ENCODE peak calls at places on chromosomes 4 and X, in nine cellular contexts. M is ascending aorta, T is heart left ventricle, G is stomach, S is adipocyte, V is gastrocnemius medialis, W is HAP-1, H is breast epithelium, U is mesenchymal stem cell. C is an unnamed sample. For H3K27me3 and H3K4me1, the result is how much of the 10 kb centered on the place peaks cover.

GRCh38 chrX:76454456-76454927 is 27.0 kb downstream of the MAGEE1 start:
- DNase-seq in W (peak), G (no peak), S (peak), U (peak), V (no peak), T (no peak), H (no peak), M (no peak), C (no peak)

GRCh38 chr4:13910556-13910955 is 283.0 kb upstream of the BOD1L1 start:
- DNase-seq in M (no peak), S (no peak), W (no peak), T (no peak), U (no peak), G (no peak), V (no peak), H (no peak), C (no peak)

GRCh38 chr4:75908555-75908954 is 6.3 kb upstream of the PPEF2 start:
- DNase-seq in G (no peak), U (no peak), V (no peak), H (no peak), M (no peak), S (no peak), W (no peak), T (no peak), C (no peak)

GRCh38 chr4:184287697-184288255 is 70.1 kb upstream of the ENPP6 start:
- DNase-seq in V (no peak), W (no peak), G (peak), U (peak), S (peak), M (no peak), H (peak), T (no peak), C (no peak)

GRCh38 chrX:128106630-128107029 is 54.4 kb upstream of the ACTRT1 start:
- DNase-seq in H (no peak), T (no peak), S (no peak), G (no peak), M (no peak), U (peak), V (no peak), W (no peak), C (no peak)

GRCh38 chr4:79623125-79623905 is 215.3 kb upstream of the GK2 start:
- DNase-seq in S (peak), V (no peak), M (no peak), T (no peak), G (no peak), U (no peak), W (no peak), H (no peak), C (no peak)

GRCh38 chr4:96652158-96652557 is 812.3 kb downstream of the PDHA2 start:
- DNase-seq in G (no peak), M (no peak), S (no peak), U (peak), T (no peak), W (no peak), V (no peak), H (no peak), C (no peak)

GRCh38 chrX:132023896-132024386 is 839 bp downstream of the STK26 start:
- DNase-seq in H (no peak), M (no peak), G (no peak), W (peak), U (peak), V (no peak), T (peak), S (peak), C (no peak)

GRCh38 chrX:134908235-134908834 is 82.5 kb upstream of the SMIM10 start:
- DNase-seq in S (peak), G (no peak), M (no peak), V (no peak), U (peak), H (no peak), W (peak), T (no peak), C (no peak)

GRCh38 chr4:41935652-41936021 is 408 bp downstream of the TMEM33 start:
- DNase-seq in S (peak), G (no peak), V (no peak), M (no peak), H (no peak), U (peak), W (no peak), T (no peak), C (no peak)

GRCh38 chr4:140863187-140863586 is 107.0 kb upstream of the TBC1D9 start:
- DNase-seq in S (no peak), G (no peak), W (no peak), T (no peak), V (no peak), M (no peak), U (no peak), H (no peak), C (no peak)

GRCh38 chrX:123282241-123282640 is 98.2 kb downstream of the GRIA3 start:
- DNase-seq in H (no peak), V (no peak), G (no peak), S (no peak), U (no peak), M (no peak), T (no peak), W (no peak), C (no peak)

GRCh38 chr4:121829511-121829910 is 5.8 kb upstream of the CCNA2 start:
- DNase-seq in W (no peak), G (no peak), H (no peak), S (no peak), V (no peak), M (no peak), T (no peak), U (no peak), C (no peak)

GRCh38 chr4:8340721-8341680 is 71.4 kb downstream of the HTRA3 start:
- DNase-seq in M (peak), S (no peak), V (peak), H (no peak), W (no peak), U (no peak), G (peak), T (peak), C (peak)

GRCh38 chr4:33104190-33104773 is 2384.1 kb downstream of the PCDH7 start:
- DNase-seq in S (peak), T (no peak), V (no peak), G (no peak), H (no peak), M (no peak), U (peak), W (no peak), C (no peak)

GRCh38 chrX:134144231-134144630 is 92.8 kb upstream of the CCDC160 start:
- DNase-seq in V (no peak), G (no peak), S (peak), W (peak), U (peak), T (no peak), H (no peak), M (no peak), C (no peak)

GRCh38 chrX:10828640-10829039 is 208.3 kb upstream of the MID1 start:
- DNase-seq in H (no peak), W (no peak), V (no peak), G (peak), S (no peak), M (no peak), U (no peak), T (no peak), C (no peak)

GRCh38 chrX:13334491-13334890 is 14.6 kb upstream of the ATXN3L start:
- DNase-seq in U (no peak), T (no peak), M (no peak), G (no peak), W (no peak), H (no peak), V (no peak), S (no peak), C (no peak)

GRCh38 chr4:89356086-89356485 is 48.5 kb upstream of the GPRIN3 start:
- DNase-seq in M (no peak), T (no peak), W (no peak), S (peak), G (peak), H (no peak), V (no peak), U (no peak), C (no peak)

GRCh38 chr4:168124008-168124641 is 31.8 kb downstream of the ANXA10 start:
- DNase-seq in T (no peak), M (no peak), G (no peak), S (peak), W (no peak), V (no peak), H (no peak), U (no peak), C (no peak)

GRCh38 chrX:43655961-43656494 is at the start of gene MAOA:
- DNase-seq in U (peak), T (peak), V (peak), S (peak), M (peak), H (peak), W (peak), G (peak), C (peak)

GRCh38 chr4:1300466-1301455 is 11.1 kb downstream of the MAEA start:
- DNase-seq in T (peak), U (peak), W (no peak), M (peak), V (peak), G (peak), S (peak), H (no peak), C (peak)

GRCh38 chrX:129654652-129655546 is at the start of gene APLN:
- DNase-seq in V (no peak), M (peak), S (peak), W (peak), G (peak), T (peak), U (peak), H (no peak), C (peak)

GRCh38 chrX:95505721-95506120 is 1178.9 kb upstream of the DIAPH2 start:
- DNase-seq in M (no peak), H (no peak), S (no peak), U (no peak), V (no peak), G (no peak), T (no peak), W (peak), C (no peak)

GRCh38 chrX:152641996-152642395 is 4.3 kb downstream of the GABRQ start:
- DNase-seq in M (no peak), H (no peak), S (peak), W (peak), T (no peak), G (no peak), U (no peak), V (no peak), C (no peak)

GRCh38 chr4:10750714-10751113 is 66.1 kb upstream of the CLNK start:
- DNase-seq in U (no peak), W (no peak), S (no peak), H (no peak), T (no peak), M (peak), G (no peak), V (no peak), C (no peak)

GRCh38 chrX:108811891-108812290 is 75.5 kb upstream of the IRS4 start:
- DNase-seq in S (no peak), V (no peak), G (no peak), H (no peak), T (no peak), W (peak), U (no peak), M (no peak), C (no peak)

GRCh38 chr4:7394184-7394575 is 40.5 kb downstream of the PSAPL1 start:
- DNase-seq in U (no peak), M (no peak), T (no peak), G (no peak), S (no peak), V (no peak), H (no peak), W (no peak), C (no peak)

DNA sequence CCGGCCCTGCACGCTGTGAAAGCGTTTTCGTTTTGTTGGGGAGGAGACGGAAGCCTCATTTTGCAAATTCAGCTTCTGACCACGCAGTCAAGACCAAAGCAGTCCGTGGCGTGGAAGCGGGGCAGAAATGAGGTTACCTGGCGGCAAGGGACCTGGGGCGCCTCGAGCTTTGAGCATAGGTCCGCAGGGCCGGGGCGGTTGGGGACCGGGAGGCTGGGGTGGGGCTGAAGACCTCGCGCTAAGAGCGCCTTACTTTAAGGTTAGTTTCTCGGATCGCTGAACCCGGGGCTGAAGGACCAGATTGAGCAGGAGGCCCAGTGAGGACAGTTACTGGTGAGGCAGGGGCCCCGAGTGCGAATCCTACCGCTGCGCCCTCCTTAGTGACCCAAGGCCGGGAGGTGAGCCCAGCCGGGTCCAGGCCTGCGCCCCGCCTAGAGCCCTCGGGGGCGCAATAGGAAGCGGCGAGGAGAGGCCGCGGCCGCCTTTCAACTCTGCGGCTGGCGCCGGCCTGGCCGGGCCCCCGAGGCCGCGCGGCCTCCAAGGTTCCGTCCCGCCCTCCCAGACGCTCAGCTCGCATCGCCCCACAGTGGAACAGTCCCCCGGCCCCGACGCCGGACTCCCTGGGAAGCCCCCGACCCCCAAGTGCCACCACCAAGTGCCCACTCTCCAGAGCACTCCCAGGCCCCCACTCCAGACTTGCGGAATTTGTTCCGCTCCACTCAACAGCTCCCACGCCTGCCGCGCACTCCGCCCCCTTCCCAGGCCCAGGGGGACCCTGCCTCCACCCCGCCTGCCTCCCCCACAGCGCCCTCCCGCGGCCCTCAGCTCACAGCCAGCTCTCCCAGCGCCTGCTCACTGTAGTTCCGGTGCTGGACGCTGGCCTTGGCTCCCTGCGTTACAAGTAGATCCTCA is 7.6 kb downstream of the MSX1 start:
- DNase-seq in U (peak), T (no peak), V (no peak), M (no peak), G (no peak), W (no peak), S (no peak), H (no peak), C (peak)
- H3K27me3 ChIP-seq in U (half or more), T (half or more), V (half or more), M (under half), G (half or more), W (under half), S (under half), H (half or more), C (under half)

GRCh38 chr4:51859476-51860032 is 16.6 kb downstream of the DCUN1D4 start:
- DNase-seq in G (no peak), U (no peak), S (peak), W (no peak), H (no peak), V (no peak), M (no peak), T (no peak), C (no peak)
- H3K4me1 ChIP-seq in G (half or more), U (under half), S (under half), W (under half), H (under half), V (half or more), M (under half), T (under half), C (half or more)

GRCh38 chr4:84493092-84493850 is 5.8 kb downstream of the NKX6-1 start:
- DNase-seq in M (no peak), S (peak), H (no peak), W (no peak), U (peak), G (no peak), T (no peak), V (no peak), C (peak)

GRCh38 chr4:84492290-84492689 is 6.8 kb downstream of the NKX6-1 start:
- DNase-seq in G (no peak), H (no peak), T (no peak), W (no peak), U (no peak), S (no peak), V (no peak), M (no peak), C (no peak)

GRCh38 chr4:84494518-84494917 is 4.6 kb downstream of the NKX6-1 start:
- DNase-seq in W (no peak), S (no peak), M (no peak), H (no peak), G (no peak), T (no peak), V (no peak), U (no peak), C (no peak)

GRCh38 chr4:84491420-84491819 is 7.7 kb downstream of the NKX6-1 start:
- DNase-seq in V (no peak), U (no peak), T (no peak), G (no peak), S (no peak), H (no peak), M (no peak), W (no peak), C (no peak)

GRCh38 chr4:84492737-84493091 is 6.4 kb downstream of the NKX6-1 start:
- DNase-seq in G (no peak), M (no peak), S (no peak), V (no peak), U (no peak), W (no peak), T (no peak), H (no peak), C (no peak)
- H3K27me3 ChIP-seq in G (half or more), M (under half), S (half or more), V (half or more), U (half or more), W (under half), T (half or more), H (half or more), C (under half)

GRCh38 chr4:3655485-3656429 is 110.4 kb upstream of the ADRA2C start:
- DNase-seq in T (no peak), S (no peak), W (no peak), U (no peak), V (no peak), G (no peak), H (no peak), M (no peak), C (no peak)
- H3K4me1 ChIP-seq in T (under half), S (under half), W (under half), U (under half), V (under half), G (under half), H (under half), M (under half), C (under half)

GRCh38 chr4:110631582-110632505 is 9.0 kb upstream of the PITX2 start:
- DNase-seq in G (peak), U (peak), V (no peak), W (peak), S (peak), T (no peak), H (no peak), M (no peak), C (peak)

GRCh38 chr4:110628321-110629213 is 5.7 kb upstream of the PITX2 start:
- DNase-seq in W (no peak), M (no peak), V (no peak), G (no peak), S (no peak), T (no peak), H (no peak), U (peak), C (no peak)

GRCh38 chr4:110629214-110629754 is 6.4 kb upstream of the PITX2 start:
- DNase-seq in V (no peak), S (no peak), U (peak), W (no peak), M (no peak), G (no peak), H (no peak), T (no peak), C (no peak)

GRCh38 chr4:110630621-110631402 is 7.9 kb upstream of the PITX2 start:
- DNase-seq in V (no peak), S (no peak), W (no peak), G (no peak), H (no peak), M (no peak), U (peak), T (no peak), C (no peak)

GRCh38 chr4:110629780-110630500 is 7.1 kb upstream of the PITX2 start:
- DNase-seq in V (no peak), S (no peak), T (no peak), H (no peak), U (peak), M (no peak), G (no peak), W (no peak), C (no peak)
- H3K27me3 ChIP-seq in V (under half), S (under half), T (half or more), H (half or more), U (half or more), M (under half), G (half or more), W (under half), C (under half)

DNA sequence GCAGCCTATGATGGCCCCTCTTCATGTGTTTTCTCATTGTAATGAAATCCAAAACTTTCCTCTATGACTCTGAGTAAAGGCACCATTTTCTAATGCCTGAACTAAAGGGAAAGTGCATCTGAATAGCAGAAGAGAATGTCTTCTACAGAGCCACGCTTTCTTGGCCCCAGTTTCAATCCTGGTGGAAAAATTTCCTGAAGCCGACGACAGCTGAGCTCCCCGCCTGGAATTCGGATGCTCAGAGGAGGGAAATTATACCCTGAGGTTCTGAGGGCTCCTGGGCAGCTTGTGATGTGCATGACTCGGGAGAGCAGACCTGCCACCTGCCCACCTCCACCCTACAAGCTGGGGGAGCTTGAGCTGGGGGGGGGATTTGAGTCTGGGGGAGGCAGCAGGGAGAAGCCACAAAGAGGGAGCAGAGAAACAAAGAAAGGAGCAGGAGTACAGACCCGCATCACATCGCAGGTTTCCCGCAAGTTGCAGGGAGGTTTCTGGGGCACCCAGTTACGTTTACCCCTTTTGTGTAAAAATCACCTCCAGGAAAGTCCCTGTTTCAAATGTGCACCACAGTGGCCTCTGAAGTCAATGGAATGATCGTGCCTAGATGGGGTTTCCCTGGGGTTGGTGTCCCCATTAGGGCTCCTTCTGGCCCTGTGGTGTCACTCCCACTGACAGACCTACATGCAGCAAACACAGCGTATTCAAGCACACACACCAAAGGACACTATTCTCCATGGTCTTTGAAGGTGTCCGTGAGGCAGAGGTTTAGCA is 145.6 kb upstream of the RBPJ start:
- DNase-seq in W (no peak), H (no peak), G (no peak), M (no peak), V (no peak), T (no peak), S (no peak), U (no peak), C (no peak)
- H3K4me1 ChIP-seq in W (under half), H (under half), G (under half), M (under half), V (under half), T (under half), S (under half), U (under half), C (under half)

DNA sequence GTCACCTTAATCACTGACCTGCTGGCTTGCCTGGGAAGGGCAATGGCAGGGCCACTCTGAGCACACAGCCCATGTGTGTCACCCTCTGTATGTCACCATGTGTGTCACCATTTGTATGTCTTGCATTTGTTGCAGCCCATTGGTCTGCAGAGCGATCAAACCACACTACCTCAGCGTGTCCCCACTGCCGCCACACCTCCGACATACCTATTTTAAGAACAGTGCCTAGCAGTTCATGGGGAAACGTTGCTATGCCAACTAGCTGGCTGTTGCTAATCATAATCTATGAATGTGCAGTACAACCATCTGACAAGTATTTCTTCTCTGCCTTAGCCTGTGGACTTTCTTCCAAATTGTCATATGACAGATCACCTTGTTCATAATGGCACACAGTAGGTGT is 8.0 kb upstream of the CRMP1 start:
- DNase-seq in M (no peak), U (no peak), W (no peak), T (no peak), G (no peak), H (no peak), S (no peak), V (no peak), C (no peak)
- H3K27me3 ChIP-seq in M (under half), U (under half), W (under half), T (under half), G (under half), H (half or more), S (under half), V (under half), C (under half)

GRCh38 chrX:74449937-74450330 is 28.6 kb downstream of the SLC16A2 start:
- DNase-seq in T (no peak), H (no peak), S (peak), W (no peak), U (peak), G (no peak), M (no peak), V (no peak), C (no peak)

GRCh38 chrX:74451450-74452198 is 30.3 kb downstream of the SLC16A2 start:
- DNase-seq in G (no peak), H (no peak), T (no peak), M (no peak), V (no peak), S (no peak), W (no peak), U (no peak), C (no peak)

GRCh38 chrX:74448669-74449068 is 27.4 kb downstream of the SLC16A2 start:
- DNase-seq in V (no peak), T (no peak), W (no peak), S (no peak), U (no peak), M (no peak), G (no peak), H (no peak), C (no peak)

GRCh38 chrX:74450803-74451449 is 29.6 kb downstream of the SLC16A2 start:
- DNase-seq in V (no peak), G (no peak), W (no peak), S (peak), U (peak), M (no peak), H (no peak), T (no peak), C (no peak)

GRCh38 chrX:74449322-74449936 is 28.1 kb downstream of the SLC16A2 start:
- DNase-seq in S (no peak), H (peak), G (peak), W (no peak), T (no peak), M (no peak), V (no peak), U (no peak), C (no peak)
- H3K4me1 ChIP-seq in S (under half), H (under half), G (under half), W (under half), T (under half), M (under half), V (under half), U (under half), C (under half)